ENCODE peak calls at places on chromosomes 5 and 9, in four cellular contexts. K, V, M and U are unnamed samples.

GRCh38 chr9:127950513-127951210 is 13.0 kb upstream of the DPM2 start:
- DNase-seq in K (no peak), V (no peak), M (no peak), U (no peak)

GRCh38 chr9:93807166-93808013 is 147.8 kb downstream of the BARX1 start:
- DNase-seq in K (no peak), V (no peak), M (peak; percentile 44), U (peak; percentile 47)

GRCh38 chr5:152688561-152689274 is 283.6 kb upstream of the NMUR2 start:
- DNase-seq in K (no peak), V (no peak), M (no peak), U (no peak)

GRCh38 chr5:75736273-75736672 is 19.0 kb upstream of the POC5 start:
- DNase-seq in K (no peak), V (no peak), M (no peak), U (no peak)

GRCh38 chr9:4849364-4849763 is 56.6 kb downstream of the RCL1 start:
- DNase-seq in K (no peak), V (no peak), M (no peak), U (no peak)

GRCh38 chr5:93226202-93226735 is 354.8 kb downstream of the NR2F1-AS1 start:
- DNase-seq in K (no peak), V (no peak), M (no peak), U (no peak)

GRCh38 chr5:180601591-180602480 is 10.5 kb upstream of the SCGB3A1 start:
- DNase-seq in K (no peak), V (no peak), M (peak; percentile 70), U (no peak)

GRCh38 chr5:12934722-12935121 is 1009.8 kb downstream of the DNAH5 start:
- DNase-seq in K (no peak), V (no peak), M (no peak), U (no peak)

GRCh38 chr9:120713257-120714087 is 798 bp downstream of the MEGF9 start:
- DNase-seq in K (peak; percentile 56), V (no peak), M (peak; percentile 91), U (no peak)

GRCh38 chr9:84711398-84711777 is 41.9 kb downstream of the NTRK2 start:
- DNase-seq in K (no peak), V (no peak), M (no peak), U (no peak)

GRCh38 chr9:81687521-81688261 is 1.7 kb downstream of the TLE1 start:
- DNase-seq in K (no peak), V (peak; percentile 56), M (peak; percentile 89), U (no peak)

GRCh38 chr5:78855026-78855425 is 130.1 kb downstream of the ARSB start:
- DNase-seq in K (no peak), V (no peak), M (no peak), U (no peak)

GRCh38 chr5:78569441-78569840 is 79.1 kb downstream of the LHFPL2 start:
- DNase-seq in K (no peak), V (peak; percentile 55), M (no peak), U (peak; percentile 84)

GRCh38 chr5:153617190-153617589 is 126.7 kb downstream of the GRIA1 start:
- DNase-seq in K (no peak), V (no peak), M (no peak), U (no peak)

GRCh38 chr5:80125962-80126480 is 90.9 kb downstream of the THBS4 start:
- DNase-seq in K (no peak), V (no peak), M (no peak), U (no peak)

GRCh38 chr5:59773286-59773685 is 120.2 kb downstream of the PDE4D start:
- DNase-seq in K (no peak), V (no peak), M (no peak), U (no peak)

GRCh38 chr5:1105350-1106265 is 6.3 kb downstream of the SLC12A7 start:
- DNase-seq in K (peak; percentile 65), V (no peak), M (no peak), U (no peak)

GRCh38 chr9:129333961-129334743 is 156.1 kb upstream of the IER5L start:
- DNase-seq in K (peak; percentile 96), V (peak; percentile 97), M (peak; percentile 94), U (peak; percentile 97)

GRCh38 chr5:157312492-157312891 is 46.6 kb downstream of the CYFIP2 start:
- DNase-seq in K (peak; percentile 45), V (peak; percentile 17), M (no peak), U (no peak)

GRCh38 chr5:56148453-56148971 is 84.6 kb downstream of the ANKRD55 start:
- DNase-seq in K (peak; percentile 31), V (no peak), M (no peak), U (no peak)

GRCh38 chr5:145062280-145062679 is 772.9 kb downstream of the PRELID2 start:
- DNase-seq in K (no peak), V (no peak), M (no peak), U (no peak)

GRCh38 chr9:71955300-71955915 is 44.0 kb downstream of the C9orf85 start:
- DNase-seq in K (peak; percentile 1), V (no peak), M (no peak), U (no peak)

GRCh38 chr9:80157128-80157527 is 585.4 kb downstream of the TLE4 start:
- DNase-seq in K (no peak), V (no peak), M (no peak), U (no peak)

GRCh38 chr9:27625751-27626628 is 52.7 kb upstream of the C9orf72 start:
- DNase-seq in K (no peak), V (no peak), M (no peak), U (no peak)

GRCh38 chr5:139574641-139575312 is 13.6 kb downstream of the UBE2D2 start:
- DNase-seq in K (no peak), V (no peak), M (no peak), U (no peak)

GRCh38 chr9:133370680-133371079 is 5.2 kb downstream of the SURF4 start:
- DNase-seq in K (no peak), V (no peak), M (no peak), U (no peak)

GRCh38 chr5:5348135-5348534 is 74.3 kb upstream of the ICE1 start:
- DNase-seq in K (no peak), V (no peak), M (no peak), U (no peak)

GRCh38 chr9:35745569-35745968 is 3.5 kb downstream of the GBA2 start:
- DNase-seq in K (no peak), V (no peak), M (no peak), U (no peak)

GRCh38 chr9:35748858-35749514 is at the start of the genes GBA2 and RGP1:
- DNase-seq in K (peak; percentile 68), V (peak; percentile 76), M (peak; percentile 96), U (no peak)

GRCh38 chr9:35743880-35744518 is 5.0 kb downstream of the GBA2 start:
- DNase-seq in K (no peak), V (no peak), M (no peak), U (no peak)

GRCh38 chr9:35748239-35748857 is 680 bp downstream of the GBA2 start:
- DNase-seq in K (no peak), V (no peak), M (no peak), U (no peak)

DNA sequence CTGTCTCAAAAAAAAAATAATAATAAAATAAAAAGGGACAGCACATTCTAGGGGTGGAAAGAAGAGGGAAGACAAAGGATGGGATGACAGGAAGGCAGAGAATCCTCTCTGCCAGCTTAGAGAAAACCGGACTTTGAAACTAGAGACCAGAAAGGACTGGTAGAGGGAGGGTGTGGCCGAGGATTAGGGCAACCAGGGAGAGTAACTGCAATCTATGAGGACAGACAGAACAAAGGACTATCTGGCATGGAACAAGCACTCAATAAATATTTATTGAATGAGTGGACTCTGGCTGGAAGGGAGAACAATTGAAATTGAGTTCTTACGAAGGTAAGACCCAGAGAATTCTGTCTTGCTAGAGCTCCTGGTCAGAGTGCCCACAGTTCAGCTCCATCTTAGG is 2.4 kb downstream of the GBA2 start:
- DNase-seq in K (no peak), V (no peak), M (no peak), U (no peak)
- TF ChIP-seq POLR2AphosphoS5 in K (no peak), V (peak; percentile 7), M (no peak), U (no peak)

GRCh38 chr9:34526026-34526425 is 3.2 kb upstream of the ENHO start:
- DNase-seq in K (no peak), V (no peak), M (no peak), U (no peak)
- H3K4me3 ChIP-seq in K (no peak overlapping the region), V (no peak overlapping the region), M (no peak overlapping the region), U (no peak overlapping the region)

GRCh38 chr5:133867851-133868545 is 100.4 kb downstream of the C5orf15 start:
- DNase-seq in K (no peak), V (no peak), M (no peak), U (no peak)

GRCh38 chr5:133873454-133873853 is 95.0 kb downstream of the C5orf15 start:
- DNase-seq in K (no peak), V (no peak), M (no peak), U (no peak)

GRCh38 chr5:133869675-133869978 is 98.8 kb downstream of the C5orf15 start:
- DNase-seq in K (no peak), V (peak; percentile 32), M (no peak), U (no peak)

GRCh38 chr5:133868946-133869674 is 99.3 kb downstream of the C5orf15 start:
- DNase-seq in K (peak; percentile 39), V (peak; percentile 61), M (peak; percentile 86), U (no peak)

GRCh38 chr5:133870661-133871060 is 97.8 kb downstream of the C5orf15 start:
- DNase-seq in K (no peak), V (no peak), M (no peak), U (no peak)
- TF ChIP-seq POLR2AphosphoS5 in K (no peak), V (no peak), M (no peak), U (no peak)

GRCh38 chr9:16575142-16575877 is 295.2 kb downstream of the BNC2 start:
- DNase-seq in K (no peak), V (no peak), M (no peak), U (no peak)

GRCh38 chr9:16572005-16572727 is 298.3 kb downstream of the BNC2 start:
- DNase-seq in K (no peak), V (no peak), M (no peak), U (no peak)

GRCh38 chr9:16575878-16576245 is 294.6 kb downstream of the BNC2 start:
- DNase-seq in K (no peak), V (no peak), M (no peak), U (no peak)

GRCh38 chr9:16571127-16571848 is 299.2 kb downstream of the BNC2 start:
- DNase-seq in K (no peak), V (no peak), M (no peak), U (no peak)
- H3K4me3 ChIP-seq in K (no peak overlapping the region), V (no peak overlapping the region), M (no peak overlapping the region), U (no peak overlapping the region)

GRCh38 chr9:114388764-114389375 is 1.1 kb upstream of the AKNA start:
- DNase-seq in K (no peak), V (no peak), M (peak; percentile 72), U (no peak)
- TF ChIP-seq POLR2AphosphoS5 in K (no peak), V (no peak), M (no peak), U (no peak)

GRCh38 chr5:37835400-37835973 is 4.4 kb downstream of the GDNF start:
- DNase-seq in K (no peak), V (no peak), M (no peak), U (no peak)

GRCh38 chr5:37836173-37837100 is 3.4 kb downstream of the GDNF start:
- DNase-seq in K (no peak), V (no peak), M (no peak), U (no peak)

GRCh38 chr5:37834542-37835399 is 5.1 kb downstream of the GDNF start:
- DNase-seq in K (no peak), V (no peak), M (no peak), U (no peak)

GRCh38 chr5:37831821-37832524 is 7.9 kb downstream of the GDNF start:
- DNase-seq in K (no peak), V (no peak), M (no peak), U (no peak)

GRCh38 chr5:37833990-37834389 is 5.9 kb downstream of the GDNF start:
- DNase-seq in K (no peak), V (no peak), M (no peak), U (no peak)
- H3K4me3 ChIP-seq in K (no peak overlapping the region), V (no peak overlapping the region), M (no peak overlapping the region), U (no peak overlapping the region)